ENCODE peak calls at places on chromosomes 12 and 14, in seven cellular contexts. One of them, this sample, is unnamed.
A peak's percentile ranks its signal among the peaks of the same experiment; 100 is the strongest.

GRCh38 chr14:96793547-96793946 is 3.6 kb upstream of the VRK1 start:
- DNase-seq in upper lobe of left lung: no peak
- DNase-seq in suprapubic skin: no peak
- DNase-seq in A549: no peak
- DNase-seq in stomach: no peak
- DNase-seq in HepG2: no peak
- DNase-seq in ovary: no peak
- DNase-seq in this sample: no peak

GRCh38 chr14:26984318-26985177 is 386.7 kb upstream of the NOVA1 start:
- DNase-seq in upper lobe of left lung: peak; percentile 35
- DNase-seq in A549: peak; percentile 77
- DNase-seq in stomach: peak; percentile 62
- DNase-seq in ovary: peak; percentile 44
- DNase-seq in HepG2: peak; percentile 64
- DNase-seq in suprapubic skin: peak; percentile 62
- DNase-seq in this sample: peak; percentile 64

GRCh38 chr12:79617696-79618095 is 73.1 kb downstream of the PAWR start:
- DNase-seq in HepG2: no peak
- DNase-seq in suprapubic skin: no peak
- DNase-seq in stomach: no peak
- DNase-seq in upper lobe of left lung: no peak
- DNase-seq in A549: no peak
- DNase-seq in ovary: no peak
- DNase-seq in this sample: no peak

GRCh38 chr12:68904351-68904982 is 28.5 kb downstream of the CPM start:
- DNase-seq in A549: no peak
- DNase-seq in suprapubic skin: no peak
- DNase-seq in stomach: no peak
- DNase-seq in ovary: no peak
- DNase-seq in HepG2: no peak
- DNase-seq in upper lobe of left lung: no peak
- DNase-seq in this sample: no peak

GRCh38 chr14:68749487-68750475 is 43.1 kb downstream of the ZFP36L1 start:
- DNase-seq in stomach: no peak
- DNase-seq in ovary: no peak
- DNase-seq in upper lobe of left lung: peak; percentile 61
- DNase-seq in suprapubic skin: peak; percentile 27
- DNase-seq in HepG2: no peak
- DNase-seq in A549: no peak
- DNase-seq in this sample: no peak

GRCh38 chr14:32374155-32374554 is 45.1 kb downstream of the AKAP6 start:
- DNase-seq in A549: no peak
- DNase-seq in stomach: no peak
- DNase-seq in HepG2: no peak
- DNase-seq in ovary: no peak
- DNase-seq in upper lobe of left lung: no peak
- DNase-seq in suprapubic skin: no peak
- DNase-seq in this sample: no peak

GRCh38 chr12:126189856-126190255 is 1124.6 kb downstream of the AACS start:
- DNase-seq in HepG2: no peak
- DNase-seq in ovary: no peak
- DNase-seq in stomach: no peak
- DNase-seq in A549: no peak
- DNase-seq in suprapubic skin: no peak
- DNase-seq in upper lobe of left lung: no peak
- DNase-seq in this sample: no peak

GRCh38 chr12:32418903-32419519 is 19.7 kb downstream of the FGD4 start:
- DNase-seq in ovary: no peak
- DNase-seq in HepG2: no peak
- DNase-seq in upper lobe of left lung: no peak
- DNase-seq in stomach: no peak
- DNase-seq in A549: no peak
- DNase-seq in suprapubic skin: no peak
- DNase-seq in this sample: no peak

GRCh38 chr14:69789118-69789640 is 7.9 kb downstream of the SLC10A1 start:
- DNase-seq in A549: no peak
- DNase-seq in ovary: no peak
- DNase-seq in upper lobe of left lung: no peak
- DNase-seq in suprapubic skin: no peak
- DNase-seq in stomach: no peak
- DNase-seq in HepG2: no peak
- DNase-seq in this sample: no peak

GRCh38 chr12:5889381-5890047 is 55.5 kb downstream of the ANO2 start:
- DNase-seq in suprapubic skin: no peak
- DNase-seq in A549: peak; percentile 70
- DNase-seq in upper lobe of left lung: no peak
- DNase-seq in ovary: no peak
- DNase-seq in stomach: no peak
- DNase-seq in HepG2: peak; percentile 26
- DNase-seq in this sample: no peak

DNA sequence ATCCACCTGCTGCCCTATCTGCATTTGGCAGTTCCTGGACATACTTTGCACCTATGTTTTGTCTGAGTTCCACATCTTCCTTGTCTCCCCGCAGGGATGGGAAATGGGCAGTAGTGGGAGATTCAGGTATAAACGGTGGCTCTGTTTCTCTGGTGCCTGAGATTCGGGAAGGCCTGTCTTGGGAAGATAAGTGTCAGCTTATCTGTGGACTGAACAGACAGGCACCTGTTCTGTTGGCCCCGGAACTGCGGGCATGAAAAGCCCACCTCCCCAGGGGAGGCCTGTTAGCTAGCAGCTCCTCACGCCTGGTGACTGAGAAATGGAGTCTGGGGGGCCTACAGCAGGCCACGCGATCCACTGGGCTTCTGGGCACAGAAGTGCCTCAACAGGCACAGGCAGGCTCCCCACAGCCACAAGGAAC is 5.8 kb downstream of the PHB2 start:
- DNase-seq in ovary: no peak
- DNase-seq in suprapubic skin: peak; percentile 59
- DNase-seq in upper lobe of left lung: no peak
- DNase-seq in stomach: no peak
- DNase-seq in HepG2: no peak
- DNase-seq in A549: no peak
- DNase-seq in this sample: no peak
- TF ChIP-seq POLR2A in ovary: no peak
- TF ChIP-seq POLR2A in suprapubic skin: no peak
- TF ChIP-seq POLR2A in upper lobe of left lung: no peak
- TF ChIP-seq POLR2A in stomach: no peak
- TF ChIP-seq POLR2A in HepG2: no peak
- TF ChIP-seq POLR2A in A549: no peak
- TF ChIP-seq POLR2A in this sample: no peak

GRCh38 chr14:105841022-105842009 is 314.9 kb downstream of the TMEM121 start:
- DNase-seq in stomach: no peak
- DNase-seq in suprapubic skin: peak; percentile 48
- DNase-seq in A549: no peak
- DNase-seq in ovary: no peak
- DNase-seq in HepG2: no peak
- DNase-seq in upper lobe of left lung: peak; percentile 20
- DNase-seq in this sample: no peak
- TF ChIP-seq EP300 in stomach: no peak
- TF ChIP-seq EP300 in suprapubic skin: no peak
- TF ChIP-seq EP300 in A549: no peak
- TF ChIP-seq EP300 in ovary: no peak
- TF ChIP-seq EP300 in HepG2: no peak
- TF ChIP-seq EP300 in upper lobe of left lung: no peak
- TF ChIP-seq EP300 in this sample: no peak

GRCh38 chr12:66405395-66405794 is 103.1 kb downstream of the HELB start:
- DNase-seq in suprapubic skin: no peak
- DNase-seq in upper lobe of left lung: no peak
- DNase-seq in HepG2: no peak
- DNase-seq in stomach: no peak
- DNase-seq in A549: no peak
- DNase-seq in ovary: no peak
- DNase-seq in this sample: no peak
- H3K4me1 ChIP-seq in suprapubic skin: peaks cover 2% of the 10 kb centered on the region
- H3K4me1 ChIP-seq in upper lobe of left lung: no peaks in the 10 kb centered on the region
- H3K4me1 ChIP-seq in HepG2: no peaks in the 10 kb centered on the region
- H3K4me1 ChIP-seq in stomach: no peaks in the 10 kb centered on the region
- H3K4me1 ChIP-seq in A549: no peaks in the 10 kb centered on the region
- H3K4me1 ChIP-seq in ovary: no peaks in the 10 kb centered on the region
- H3K4me1 ChIP-seq in this sample: no peaks in the 10 kb centered on the region

GRCh38 chr12:123431951-123432886 is 4.3 kb downstream of the RILPL2 start:
- DNase-seq in ovary: no peak
- DNase-seq in upper lobe of left lung: peak; percentile 65
- DNase-seq in suprapubic skin: no peak
- DNase-seq in A549: no peak
- DNase-seq in HepG2: no peak
- DNase-seq in stomach: peak; percentile 30
- DNase-seq in this sample: no peak
- TF ChIP-seq POLR2A in ovary: no peak
- TF ChIP-seq POLR2A in upper lobe of left lung: no peak
- TF ChIP-seq POLR2A in suprapubic skin: no peak
- TF ChIP-seq POLR2A in A549: no peak
- TF ChIP-seq POLR2A in HepG2: no peak
- TF ChIP-seq POLR2A in stomach: no peak
- TF ChIP-seq POLR2A in this sample: no peak

DNA sequence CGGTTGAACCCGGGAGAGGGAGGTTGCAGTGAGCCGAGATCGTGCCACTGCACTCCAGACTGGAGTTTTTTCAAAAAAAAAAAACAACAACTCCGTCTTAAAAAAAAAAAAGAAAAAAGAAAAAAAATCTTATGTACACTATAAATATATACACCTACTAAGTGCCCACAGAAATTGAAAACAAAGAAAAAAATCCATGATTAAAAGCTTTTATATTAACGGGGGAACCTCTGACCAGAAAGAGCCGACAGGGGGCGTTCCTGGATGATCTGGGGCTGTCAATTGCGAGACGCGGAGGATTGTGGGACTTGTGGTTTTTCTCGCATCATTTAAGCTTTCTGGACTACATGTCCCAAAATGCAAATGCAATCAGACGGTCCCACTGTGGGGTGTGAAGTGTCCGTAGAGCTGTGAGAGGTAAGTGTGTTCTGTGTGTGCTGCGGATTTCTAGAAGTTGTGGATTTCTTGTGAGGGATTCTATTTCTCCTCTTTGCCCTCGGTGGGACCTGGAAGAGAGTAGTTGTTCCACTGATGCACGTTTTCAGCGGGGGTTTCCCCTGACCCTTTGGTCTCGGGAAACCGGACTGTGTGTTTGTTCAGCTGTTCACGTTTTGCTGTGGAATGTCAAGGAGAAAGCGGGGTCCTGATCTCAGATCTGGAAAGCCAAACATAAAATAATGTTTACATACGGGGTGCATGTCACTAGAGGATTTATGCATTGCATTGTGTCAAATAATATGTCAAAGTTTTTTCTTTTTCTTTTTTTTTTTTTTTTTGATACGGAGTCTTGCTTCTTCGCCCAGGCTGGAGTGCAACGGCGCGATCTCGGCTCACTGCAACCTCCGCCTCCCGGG is at the start of gene SIRT4:
- DNase-seq in HepG2: peak; percentile 93
- DNase-seq in suprapubic skin: peak; percentile 93
- DNase-seq in upper lobe of left lung: peak; percentile 95
- DNase-seq in ovary: peak; percentile 85
- DNase-seq in stomach: peak; percentile 92
- DNase-seq in A549: peak; percentile 95
- DNase-seq in this sample: peak; percentile 91
- TF ChIP-seq EP300 in HepG2: peak; percentile 25
- TF ChIP-seq EP300 in suprapubic skin: no peak
- TF ChIP-seq EP300 in upper lobe of left lung: no peak
- TF ChIP-seq EP300 in ovary: no peak
- TF ChIP-seq EP300 in stomach: no peak
- TF ChIP-seq EP300 in A549: no peak
- TF ChIP-seq EP300 in this sample: no peak